ENCODE peak calls at places on chromosomes 3 and 15, in five cellular contexts. D is heart right ventricle; W is stomach; Q is CD8-positive, alpha-beta T cell; P is left ventricle myocardium inferior. H is an unnamed sample.

GRCh38 chr15:32107477-32108080 is 77.3 kb downstream of the CHRNA7 start:
- DNase-seq in P (no peak), D (no peak), W (no peak), Q (no peak), H (no peak)

GRCh38 chr15:52349062-52349700 is 53.6 kb upstream of the MYO5C start:
- DNase-seq in W (no peak), D (no peak), P (no peak), Q (no peak), H (no peak)

GRCh38 chr3:140432176-140432753 is 245.6 kb upstream of the TRIM42 start:
- DNase-seq in Q (no peak), W (no peak), D (no peak), P (no peak), H (peak; percentile 34)

GRCh38 chr3:44114142-44114541 is 127.5 kb upstream of the TOPAZ1 start:
- DNase-seq in W (peak; percentile 61), D (peak; percentile 36), Q (peak; percentile 53), P (peak; percentile 31), H (no peak)

GRCh38 chr3:59709702-59710555 is 660.1 kb upstream of the CFAP20DC start:
- DNase-seq in P (peak; percentile 61), W (peak; percentile 27), Q (peak; percentile 52), D (peak; percentile 37), H (no peak)

GRCh38 chr3:184168363-184169120 is 6.1 kb upstream of the AP2M1 start:
- DNase-seq in Q (no peak), P (no peak), W (no peak), D (no peak), H (no peak)

GRCh38 chr15:83275412-83275811 is 9.1 kb downstream of the BNC1 start:
- DNase-seq in D (no peak), Q (no peak), P (no peak), W (no peak), H (no peak)

GRCh38 chr3:16374047-16375019 is 109.3 kb downstream of the OXNAD1 start:
- DNase-seq in W (no peak), D (no peak), Q (no peak), P (peak; percentile 36), H (no peak)

GRCh38 chr3:115301364-115301860 is 154.3 kb upstream of the ZBTB20 start:
- DNase-seq in W (no peak), D (no peak), Q (no peak), P (no peak), H (no peak)

GRCh38 chr3:9067352-9067975 is 104.2 kb upstream of the RAD18 start:
- DNase-seq in P (no peak), D (no peak), Q (no peak), W (peak; percentile 59), H (no peak)

GRCh38 chr15:65032823-65033537 is 3.5 kb upstream of the MTFMT start:
- DNase-seq in W (peak; percentile 68), Q (peak; percentile 55), D (peak; percentile 50), P (peak; percentile 42), H (no peak)

GRCh38 chr3:86814918-86815655 is 175.9 kb downstream of the VGLL3 start:
- DNase-seq in P (no peak), D (no peak), Q (no peak), W (no peak), H (no peak)

GRCh38 chr3:13770390-13771169 is 109.3 kb downstream of the WNT7A start:
- DNase-seq in W (peak; percentile 19), P (no peak), D (no peak), Q (no peak), H (no peak)

GRCh38 chr3:189868061-189868460 is 236.9 kb downstream of the TP63 start:
- DNase-seq in W (no peak), D (no peak), P (no peak), Q (no peak), H (no peak)

GRCh38 chr15:34647569-34648334 is 64.3 kb upstream of the GOLGA8B start:
- DNase-seq in D (no peak), Q (no peak), W (no peak), P (no peak), H (no peak)

GRCh38 chr15:34473840-34474239 is 36.2 kb upstream of the GOLGA8A start:
- DNase-seq in W (no peak), Q (no peak), P (no peak), D (no peak), H (no peak)

GRCh38 chr3:9976736-9977709 is 9.6 kb downstream of the EMC3 start:
- DNase-seq in Q (no peak), W (peak; percentile 75), D (peak; percentile 52), P (peak; percentile 69), H (no peak)

GRCh38 chr3:153242900-153243299 is 80.9 kb downstream of the RAP2B start:
- DNase-seq in P (no peak), Q (no peak), D (no peak), W (no peak), H (no peak)

GRCh38 chr15:84599906-84600305 is 903 bp upstream of the ZSCAN2 start:
- DNase-seq in D (no peak), P (no peak), Q (no peak), W (no peak), H (no peak)

GRCh38 chr3:116148881-116149530 is 296.3 kb downstream of the LSAMP start:
- DNase-seq in P (no peak), W (no peak), Q (no peak), D (no peak), H (no peak)

GRCh38 chr15:46576611-46577010 is 941.8 kb downstream of the SQOR start:
- DNase-seq in W (no peak), D (no peak), Q (no peak), P (no peak), H (no peak)

GRCh38 chr3:128133273-128133883 is 9.8 kb upstream of the RUVBL1 start:
- DNase-seq in D (no peak), W (no peak), P (no peak), Q (peak; percentile 63), H (peak; percentile 29)

GRCh38 chr3:58989173-58989572 is 60.7 kb downstream of the CFAP20DC start:
- DNase-seq in Q (no peak), W (no peak), P (no peak), D (no peak), H (no peak)

GRCh38 chr3:27326211-27326948 is 42.8 kb downstream of the NEK10 start:
- DNase-seq in Q (no peak), D (no peak), W (no peak), P (no peak), H (no peak)

DNA sequence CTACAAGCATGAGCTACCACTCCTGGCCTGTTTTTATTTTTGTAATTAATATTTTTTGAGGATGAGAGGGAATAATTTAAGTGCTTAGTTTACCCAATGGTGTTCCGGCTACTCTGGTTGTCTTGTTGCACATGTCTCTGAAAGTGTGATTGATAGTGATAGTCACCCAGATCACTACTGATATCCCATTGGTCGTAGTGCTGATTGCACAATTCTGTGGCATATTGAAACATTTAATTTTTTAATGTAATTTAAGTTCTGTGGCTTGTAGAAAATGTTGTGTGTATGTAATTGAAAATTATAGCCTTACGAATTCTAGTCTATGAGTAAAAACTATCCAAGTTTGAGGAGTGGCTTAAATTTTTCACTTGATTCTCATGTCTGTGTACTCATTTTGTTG is 11.9 kb downstream of the ARIH2 start:
- DNase-seq in D (no peak), P (no peak), W (no peak), Q (no peak), H (no peak)
- H3K4me1 ChIP-seq in D (peaks cover 89% of the 10 kb centered on the region), P (peaks cover 83% of the 10 kb centered on the region), W (peaks cover 77% of the 10 kb centered on the region), Q (peaks cover 47% of the 10 kb centered on the region), H (peaks cover 56% of the 10 kb centered on the region)

DNA sequence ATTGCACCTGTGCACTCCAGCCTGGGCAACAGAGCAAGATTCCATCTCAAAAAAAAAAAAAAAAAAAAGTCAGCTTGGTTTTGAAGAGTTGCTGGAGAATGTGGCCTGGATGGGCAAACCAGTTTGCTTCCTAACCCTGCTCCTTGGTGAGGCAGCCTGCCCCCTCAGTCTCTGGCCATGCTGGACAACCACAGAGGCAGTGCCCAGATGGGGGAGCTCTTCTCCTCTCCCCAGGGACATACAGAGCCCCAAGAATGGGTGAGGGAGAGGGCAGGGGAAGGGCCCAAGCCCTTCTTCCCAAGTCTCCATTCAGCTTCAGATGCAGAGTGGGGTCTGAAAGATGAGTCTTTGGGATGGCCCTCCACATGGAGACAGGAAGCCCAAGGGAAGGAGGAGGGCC is 27.9 kb downstream of the CD276 start:
- DNase-seq in P (no peak), D (no peak), W (no peak), Q (no peak), H (no peak)
- H3K36me3 ChIP-seq in P (peaks cover 36% of the 10 kb centered on the region), D (no peaks in the 10 kb centered on the region), W (peaks cover 77% of the 10 kb centered on the region), Q (no peaks in the 10 kb centered on the region), H (peaks cover 38% of the 10 kb centered on the region)

GRCh38 chr15:33114484-33114767 is 80.1 kb downstream of the FMN1 start:
- DNase-seq in Q (no peak), D (no peak), P (no peak), W (no peak), H (no peak)
- TF ChIP-seq CTCF in Q (no peak), D (no peak), P (no peak), W (no peak), H (no peak)

GRCh38 chr3:45604066-45604465 is 9.5 kb downstream of the LIMD1 start:
- DNase-seq in P (no peak), D (no peak), Q (no peak), W (no peak), H (no peak)
- H3K4me1 ChIP-seq in P (peaks cover 100% of the 10 kb centered on the region), D (peaks cover 100% of the 10 kb centered on the region), Q (peaks cover 10% of the 10 kb centered on the region), W (peaks cover 98% of the 10 kb centered on the region), H (peaks cover 69% of the 10 kb centered on the region)

GRCh38 chr3:35505772-35506171 is 133.6 kb upstream of the ARPP21 start:
- DNase-seq in Q (no peak), P (no peak), W (no peak), D (no peak), H (no peak)
- H3K36me3 ChIP-seq in Q (no peaks in the 10 kb centered on the region), P (no peaks in the 10 kb centered on the region), W (no peaks in the 10 kb centered on the region), D (no peaks in the 10 kb centered on the region), H (no peaks in the 10 kb centered on the region)

DNA sequence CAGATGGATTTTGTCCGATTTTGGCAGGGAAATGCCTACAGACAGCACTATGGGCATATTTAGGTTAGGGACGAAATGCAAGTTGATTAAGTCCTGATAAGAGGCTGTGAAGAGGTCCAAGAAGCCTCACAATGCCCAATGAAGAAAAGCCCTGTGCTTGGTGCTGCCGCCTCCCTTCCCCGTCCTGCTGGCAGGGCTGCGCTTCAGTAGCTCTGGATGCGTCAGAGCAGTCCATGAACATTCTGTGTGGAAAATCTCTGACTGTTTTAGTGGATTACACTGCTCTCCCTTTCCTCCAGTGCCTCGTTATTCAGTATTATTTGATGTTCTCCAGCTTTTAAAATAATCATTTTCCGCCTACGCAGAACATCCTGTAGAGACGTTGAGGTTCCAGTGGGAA is 39.6 kb downstream of the MLH1 start:
- DNase-seq in W (no peak), P (no peak), D (no peak), Q (no peak), H (no peak)
- TF ChIP-seq CTCF in W (no peak), P (no peak), D (no peak), Q (no peak), H (no peak)